ENCODE peak calls at places on chromosomes 7 and 10, in seven cellular contexts. T, M, S, Y, W, Q and G are unnamed samples.
A peak's percentile ranks its signal among the peaks of the same experiment; 100 is the strongest.

GRCh38 chr10:125000366-125001312 is 58.7 kb downstream of the ZRANB1 start:
- DNase-seq in T (no peak), S (no peak), W (peak; percentile 9), Q (peak; percentile 71), Y (peak; percentile 28), M (no peak), G (peak; percentile 7)

GRCh38 chr10:35470535-35470934 is 134.2 kb downstream of the CCNY start:
- DNase-seq in Y (no peak), T (no peak), M (no peak), Q (peak; percentile 77), W (no peak), S (no peak), G (no peak)

GRCh38 chr10:101759354-101760247 is 16.3 kb downstream of the FGF8 start:
- DNase-seq in T (no peak), M (no peak), S (no peak), Q (no peak), W (no peak), Y (no peak), G (no peak)

GRCh38 chr10:71927669-71928592 is 36.3 kb upstream of the CHST3 start:
- DNase-seq in Q (no peak), S (no peak), T (no peak), Y (no peak), M (no peak), W (no peak), G (no peak)

GRCh38 chr10:88389456-88389855 is 193.7 kb downstream of the RNLS start:
- DNase-seq in W (peak; percentile 64), M (no peak), S (no peak), Q (no peak), T (peak; percentile 33), Y (no peak), G (no peak)

GRCh38 chr10:72784551-72785421 is 92.8 kb downstream of the MCU start:
- DNase-seq in Y (peak; percentile 69), Q (peak; percentile 75), W (peak; percentile 82), S (peak; percentile 24), T (peak; percentile 31), M (no peak), G (no peak)

GRCh38 chr7:141700848-141701371 is 1.1 kb downstream of the DENND11 start:
- DNase-seq in Q (peak; percentile 58), M (no peak), S (no peak), Y (no peak), T (peak; percentile 16), W (no peak), G (peak; percentile 31)

GRCh38 chr10:42933454-42934340 is 143.2 kb upstream of the RET start:
- DNase-seq in S (no peak), M (peak; percentile 5), T (peak; percentile 52), Y (no peak), W (no peak), Q (no peak), G (peak; percentile 22)

GRCh38 chr7:32536585-32536984 is 41.3 kb downstream of the AVL9 start:
- DNase-seq in S (peak; percentile 37), T (no peak), Q (no peak), Y (no peak), W (peak; percentile 90), M (no peak), G (no peak)

GRCh38 chr7:156941393-156942182 is 7.9 kb upstream of the NOM1 start:
- DNase-seq in T (no peak), W (no peak), Q (no peak), M (no peak), S (no peak), Y (no peak), G (no peak)

GRCh38 chr10:132904814-132905649 is 37.3 kb downstream of the CFAP46 start:
- DNase-seq in T (no peak), Y (no peak), W (no peak), M (no peak), Q (no peak), S (no peak), G (peak; percentile 75)

GRCh38 chr10:29243750-29244149 is 45.1 kb upstream of the LYZL1 start:
- DNase-seq in M (no peak), W (peak; percentile 35), Y (no peak), Q (no peak), S (no peak), T (no peak), G (no peak)

GRCh38 chr10:86206216-86206615 is 160.4 kb downstream of the GRID1 start:
- DNase-seq in Q (no peak), Y (no peak), M (no peak), T (no peak), S (no peak), W (no peak), G (no peak)

GRCh38 chr10:122307669-122308486 is 36.8 kb downstream of the BTBD16 start:
- DNase-seq in M (no peak), S (peak; percentile 47), T (peak; percentile 32), W (peak; percentile 97), Y (peak; percentile 93), Q (peak; percentile 80), G (no peak)

GRCh38 chr7:54989826-54990225 is 29.0 kb upstream of the EGFR start:
- DNase-seq in Q (no peak), W (no peak), M (no peak), T (no peak), S (no peak), Y (no peak), G (no peak)

GRCh38 chr10:14659626-14660196 is 115.0 kb downstream of the FAM107B start:
- DNase-seq in Y (no peak), M (no peak), T (peak; percentile 34), Q (no peak), S (no peak), W (peak; percentile 19), G (peak; percentile 72)

GRCh38 chr7:37289347-37289746 is 159.3 kb downstream of the ELMO1 start:
- DNase-seq in M (no peak), S (no peak), Q (no peak), T (no peak), W (no peak), Y (no peak), G (no peak)

GRCh38 chr7:64872351-64872750 is 30.7 kb upstream of the ZNF273 start:
- DNase-seq in Y (no peak), M (no peak), Q (peak; percentile 35), W (no peak), S (no peak), T (no peak), G (no peak)

GRCh38 chr10:114914545-114914944 is 23.4 kb upstream of the TRUB1 start:
- DNase-seq in Y (no peak), S (no peak), M (no peak), W (no peak), Q (no peak), T (no peak), G (no peak)

GRCh38 chr10:14247650-14248258 is 83.0 kb downstream of the FRMD4A start:
- DNase-seq in Q (peak; percentile 69), S (no peak), M (no peak), W (no peak), Y (peak; percentile 32), T (no peak), G (no peak)

GRCh38 chr7:91266067-91266930 is 2.1 kb downstream of the FZD1 start:
- DNase-seq in M (no peak), Y (peak; percentile 44), W (no peak), Q (peak; percentile 82), S (no peak), T (peak; percentile 19), G (no peak)

GRCh38 chr10:14066106-14066505 is 264.6 kb downstream of the FRMD4A start:
- DNase-seq in M (no peak), Q (no peak), T (no peak), S (no peak), Y (no peak), W (no peak), G (no peak)

GRCh38 chr10:100766693-100767427 is 21.5 kb downstream of the PAX2 start:
- DNase-seq in Q (no peak), T (no peak), W (no peak), S (no peak), M (no peak), Y (no peak), G (no peak)

GRCh38 chr7:130147710-130148325 is 57.4 kb downstream of the TMEM209 start:
- DNase-seq in Q (no peak), W (no peak), S (no peak), Y (no peak), M (no peak), T (no peak), G (no peak)

GRCh38 chr10:59284111-59284975 is 78.0 kb downstream of the FAM13C start:
- DNase-seq in T (no peak), S (no peak), Q (no peak), Y (no peak), M (no peak), W (no peak), G (no peak)

GRCh38 chr7:6026011-6026819 is 5.0 kb upstream of the ANKRD61 start:
- DNase-seq in W (peak; percentile 51), Y (no peak), Q (peak; percentile 85), S (peak; percentile 64), T (peak; percentile 91), M (peak; percentile 35), G (peak; percentile 75)

GRCh38 chr10:123573236-123574147 is 92.7 kb upstream of the GPR26 start:
- DNase-seq in Y (no peak), Q (no peak), S (peak; percentile 22), W (peak; percentile 27), T (peak; percentile 78), M (no peak), G (peak; percentile 51)

GRCh38 chr10:121078672-121079102 is 227.5 kb downstream of the WDR11 start:
- DNase-seq in S (no peak), M (no peak), Q (no peak), T (peak; percentile 42), Y (no peak), W (peak; percentile 66), G (no peak)

GRCh38 chr7:95684037-95684436 is 87.7 kb upstream of the PDK4 start:
- DNase-seq in W (peak; percentile 60), T (no peak), S (no peak), Y (no peak), Q (no peak), M (no peak), G (no peak)

GRCh38 chr7:69402696-69403095 is 195.6 kb upstream of the AUTS2 start:
- DNase-seq in Q (no peak), S (no peak), M (no peak), W (no peak), Y (no peak), T (no peak), G (no peak)

GRCh38 chr10:59373071-59373470 is 10.7 kb upstream of the FAM13C start:
- DNase-seq in W (no peak), S (no peak), M (no peak), T (no peak), Q (no peak), Y (no peak), G (no peak)

GRCh38 chr7:158449266-158449665 is 138.4 kb downstream of the PTPRN2 start:
- DNase-seq in S (no peak), M (no peak), W (no peak), Q (no peak), T (no peak), Y (no peak), G (no peak)

GRCh38 chr10:43708256-43708655 is 59.6 kb upstream of the ZNF32 start:
- DNase-seq in W (no peak), S (no peak), M (no peak), Y (no peak), T (no peak), Q (no peak), G (no peak)

GRCh38 chr7:24786941-24787340 is 29.7 kb upstream of the GSDME start:
- DNase-seq in S (peak; percentile 74), Q (no peak), T (no peak), Y (no peak), M (no peak), W (peak; percentile 100), G (peak; percentile 59)

GRCh38 chr7:147547252-147547897 is 1043.2 kb upstream of the C7orf33 start:
- DNase-seq in M (no peak), T (peak; percentile 9), Q (no peak), W (no peak), S (no peak), Y (no peak), G (peak; percentile 12)

GRCh38 chr10:97020452-97021400 is 165.0 kb downstream of the SLIT1 start:
- DNase-seq in T (no peak), Y (peak; percentile 56), S (no peak), W (no peak), M (no peak), Q (no peak), G (no peak)

GRCh38 chr7:105760549-105761447 is 115.6 kb downstream of the ATXN7L1 start:
- DNase-seq in Y (no peak), S (no peak), M (no peak), W (peak; percentile 41), T (no peak), Q (no peak), G (peak; percentile 44)

GRCh38 chr7:1284743-1285458 is 52.2 kb downstream of the UNCX start:
- DNase-seq in Y (no peak), M (no peak), W (no peak), Q (no peak), S (no peak), T (no peak), G (no peak)